ENCODE peak calls at places on chromosomes 12 and 14, in five cellular contexts. H, Z, B, Y and K are unnamed samples.

GRCh38 chr14:103550451-103551337 is 11.8 kb downstream of the BAG5 start:
- DNase-seq in Z (no peak), Y (no peak), H (peak; percentile 88), B (no peak), K (no peak)

GRCh38 chr12:58588771-58589170 is 331.5 kb downstream of the LRIG3 start:
- DNase-seq in B (no peak), Y (no peak), H (no peak), Z (no peak), K (no peak)

GRCh38 chr12:45322810-45323209 is 106.9 kb downstream of the ANO6 start:
- DNase-seq in Z (no peak), H (no peak), Y (no peak), B (no peak), K (no peak)

GRCh38 chr14:58430156-58430555 is 2.6 kb downstream of the KIAA0586 start:
- DNase-seq in H (no peak), B (no peak), Y (no peak), Z (no peak), K (no peak)

GRCh38 chr14:54712371-54712998 is 145.6 kb downstream of the SAMD4A start:
- DNase-seq in Y (no peak), H (no peak), B (no peak), Z (no peak), K (no peak)

GRCh38 chr14:95254356-95254755 is 65.4 kb downstream of the CLMN start:
- DNase-seq in B (peak; percentile 56), H (peak; percentile 31), Z (no peak), Y (no peak), K (no peak)

GRCh38 chr14:73248294-73248868 is 11.1 kb downstream of the PAPLN start:
- DNase-seq in H (no peak), Y (no peak), B (no peak), Z (no peak), K (no peak)

GRCh38 chr12:25866586-25867378 is 91.7 kb upstream of the RASSF8 start:
- DNase-seq in H (no peak), Z (no peak), Y (no peak), B (no peak), K (no peak)

GRCh38 chr12:67025543-67026114 is 243.5 kb upstream of the CAND1 start:
- DNase-seq in Y (peak; percentile 7), Z (peak; percentile 25), H (no peak), B (no peak), K (no peak)

GRCh38 chr12:126084480-126084879 is 1019.2 kb downstream of the AACS start:
- DNase-seq in Y (no peak), B (no peak), Z (no peak), H (no peak), K (no peak)

GRCh38 chr12:34292736-34293625 is 270.7 kb downstream of the ALG10 start:
- DNase-seq in H (peak; percentile 39), B (peak; percentile 52), Y (no peak), Z (no peak), K (no peak)

GRCh38 chr12:109741286-109741969 is 27.8 kb downstream of the FAM222A start:
- DNase-seq in Y (no peak), H (peak; percentile 60), Z (no peak), B (no peak), K (no peak)

GRCh38 chr14:59438148-59438766 is 26.9 kb downstream of the GPR135 start:
- DNase-seq in Z (no peak), Y (no peak), B (no peak), H (no peak), K (no peak)

GRCh38 chr14:24062216-24062980 is 9.0 kb upstream of the CPNE6 start:
- DNase-seq in Y (no peak), Z (no peak), H (no peak), B (no peak), K (no peak)

GRCh38 chr12:48796976-48797375 is 8.1 kb upstream of the ADCY6 start:
- DNase-seq in H (no peak), B (no peak), Y (no peak), Z (no peak), K (no peak)

GRCh38 chr12:30582943-30583342 is 112.7 kb downstream of the IPO8 start:
- DNase-seq in Y (no peak), B (no peak), Z (no peak), H (no peak), K (no peak)